ENCODE peak calls at places on chromosomes 5 and 9, in five cellular contexts. T is CD8-positive, alpha-beta T cell; Z is CD4-positive, CD25-positive, alpha-beta regulatory T cell; X is stimulated activated CD4-positive, alpha-beta T cell treated with anti-CD3 and anti-CD28 coated beads, Interleukin-1b, Interleukin-23, amount 100 ng/mL, for 24 hours; M is KG1. Y is an unnamed sample.

GRCh38 chr5:72612810-72613209 is 105.6 kb upstream of the ZNF366 start:
- DNase-seq in Z (no peak), M (no peak), X (no peak), T (no peak), Y (no peak)

GRCh38 chr5:139888368-139888767 is 92.8 kb downstream of the PSD2 start:
- DNase-seq in X (no peak), Z (no peak), M (no peak), T (no peak), Y (no peak)

GRCh38 chr5:13108281-13108680 is 836.2 kb downstream of the DNAH5 start:
- DNase-seq in X (no peak), Z (no peak), T (no peak), M (no peak), Y (no peak)

GRCh38 chr9:9483175-9483574 is 1129.6 kb downstream of the PTPRD start:
- DNase-seq in T (no peak), X (no peak), Z (no peak), M (no peak), Y (no peak)

GRCh38 chr9:128845186-128845931 is 15.8 kb upstream of the SPOUT1 start:
- DNase-seq in Z (no peak), T (no peak), M (no peak), X (no peak), Y (no peak)

GRCh38 chr9:128072144-128073021 is 4.4 kb downstream of the SLC25A25 start:
- DNase-seq in Z (peak; percentile 50), X (peak; percentile 49), T (peak; percentile 65), M (peak; percentile 72), Y (peak; percentile 40)

GRCh38 chr9:13975628-13976250 is 338.2 kb downstream of the NFIB start:
- DNase-seq in M (no peak), T (no peak), Z (no peak), X (no peak), Y (no peak)

GRCh38 chr9:69931340-69931739 is 110.7 kb downstream of the CFAP95 start:
- DNase-seq in T (no peak), X (no peak), Z (no peak), M (no peak), Y (no peak)

GRCh38 chr5:5981562-5981961 is 396.8 kb downstream of the MED10 start:
- DNase-seq in T (no peak), Z (no peak), M (no peak), X (no peak), Y (no peak)

GRCh38 chr5:921456-921855 is 28.8 kb downstream of the TRIP13 start:
- DNase-seq in X (no peak), Z (no peak), M (no peak), T (no peak), Y (no peak)

GRCh38 chr9:95498641-95499040 is 18.1 kb downstream of the PTCH1 start:
- DNase-seq in X (no peak), M (no peak), Z (no peak), T (no peak), Y (no peak)

GRCh38 chr5:173567548-173567947 is 48.9 kb downstream of the BOD1 start:
- DNase-seq in M (no peak), T (no peak), X (no peak), Z (no peak), Y (no peak)

GRCh38 chr9:87464992-87465378 is 32.7 kb upstream of the DAPK1 start:
- DNase-seq in Z (no peak), X (no peak), M (no peak), T (no peak), Y (no peak)

GRCh38 chr5:140632366-140633080 is 452 bp downstream of the CD14 start:
- DNase-seq in T (peak; percentile 50), Z (peak; percentile 52), M (no peak), X (no peak), Y (peak; percentile 51)

GRCh38 chr5:125058185-125058826 is 311.9 kb upstream of the ZNF608 start:
- DNase-seq in M (no peak), Z (no peak), X (no peak), T (no peak), Y (no peak)

GRCh38 chr5:81817980-81818379 is 67.1 kb upstream of the SSBP2 start:
- DNase-seq in Z (peak; percentile 20), M (peak; percentile 66), T (no peak), X (no peak), Y (peak; percentile 36)

GRCh38 chr9:134502261-134503211 is 139.1 kb upstream of the COL5A1 start:
- DNase-seq in M (no peak), Z (no peak), X (no peak), T (no peak), Y (no peak)

GRCh38 chr5:62514510-62515119 is 64.0 kb upstream of the LRRC70 start:
- DNase-seq in X (no peak), T (no peak), M (no peak), Z (no peak), Y (no peak)

GRCh38 chr5:176166427-176166826 is 71.8 kb upstream of the SIMC1 start:
- DNase-seq in M (no peak), T (no peak), Z (no peak), X (no peak), Y (no peak)

GRCh38 chr5:160263326-160263850 is 34.1 kb downstream of the FABP6 start:
- DNase-seq in Z (no peak), X (no peak), M (no peak), T (no peak), Y (no peak)

GRCh38 chr5:130270786-130271185 is 366.5 kb downstream of the CHSY3 start:
- DNase-seq in T (no peak), X (no peak), Z (no peak), M (no peak), Y (no peak)

Y was measured in immature natural killer cell.